ENCODE peak calls at places on chromosomes 2 and 18, in four cellular contexts. One of them, this sample, is unnamed.

GRCh38 chr2:12113364-12113763 is 366.9 kb downstream of the LPIN1 start:
- DNase-seq in mesothelial cell of epicardium: no peak
- DNase-seq in OCI-LY7: no peak
- DNase-seq in B cell: no peak
- DNase-seq in this sample: no peak

GRCh38 chr18:54532962-54533361 is 58.1 kb upstream of the DYNAP start:
- DNase-seq in mesothelial cell of epicardium: no peak
- DNase-seq in OCI-LY7: peak
- DNase-seq in B cell: no peak
- DNase-seq in this sample: no peak

GRCh38 chr2:221485500-221485870 is 86.6 kb downstream of the EPHA4 start:
- DNase-seq in mesothelial cell of epicardium: no peak
- DNase-seq in OCI-LY7: no peak
- DNase-seq in B cell: no peak
- DNase-seq in this sample: no peak

GRCh38 chr2:170887496-170888265 is 41.4 kb upstream of the GORASP2 start:
- DNase-seq in mesothelial cell of epicardium: no peak
- DNase-seq in OCI-LY7: no peak
- DNase-seq in B cell: no peak
- DNase-seq in this sample: no peak

GRCh38 chr2:10406016-10406415 is 42.1 kb downstream of the ODC1 start:
- DNase-seq in mesothelial cell of epicardium: no peak
- DNase-seq in OCI-LY7: no peak
- DNase-seq in B cell: no peak
- DNase-seq in this sample: no peak

GRCh38 chr2:28579606-28580005 is 83.7 kb downstream of the PLB1 start:
- DNase-seq in mesothelial cell of epicardium: no peak
- DNase-seq in OCI-LY7: no peak
- DNase-seq in B cell: no peak
- DNase-seq in this sample: no peak

GRCh38 chr2:119809329-119810038 is 49.8 kb downstream of the PTPN4 start:
- DNase-seq in mesothelial cell of epicardium: no peak
- DNase-seq in OCI-LY7: no peak
- DNase-seq in B cell: no peak
- DNase-seq in this sample: no peak

GRCh38 chr18:63850010-63850409 is 37.5 kb upstream of the SERPINB2 start:
- DNase-seq in mesothelial cell of epicardium: no peak
- DNase-seq in OCI-LY7: peak
- DNase-seq in B cell: no peak
- DNase-seq in this sample: peak

GRCh38 chr2:178478442-178479274 is at the start of gene FKBP7:
- DNase-seq in mesothelial cell of epicardium: peak
- DNase-seq in OCI-LY7: peak
- DNase-seq in B cell: peak
- DNase-seq in this sample: peak

GRCh38 chr2:193824474-193824873 is 1629.7 kb upstream of the TMEFF2 start:
- DNase-seq in mesothelial cell of epicardium: no peak
- DNase-seq in OCI-LY7: no peak
- DNase-seq in B cell: no peak
- DNase-seq in this sample: no peak

GRCh38 chr2:140895378-140895777 is 1235.4 kb downstream of the LRP1B start:
- DNase-seq in mesothelial cell of epicardium: no peak
- DNase-seq in OCI-LY7: no peak
- DNase-seq in B cell: no peak
- DNase-seq in this sample: no peak

GRCh38 chr2:72934683-72935610 is 17.6 kb downstream of the EMX1 start:
- DNase-seq in mesothelial cell of epicardium: no peak
- DNase-seq in OCI-LY7: peak
- DNase-seq in B cell: no peak
- DNase-seq in this sample: peak

GRCh38 chr2:8847400-8847799 is 10.0 kb upstream of the KIDINS220 start:
- DNase-seq in mesothelial cell of epicardium: no peak
- DNase-seq in OCI-LY7: no peak
- DNase-seq in B cell: no peak
- DNase-seq in this sample: no peak

GRCh38 chr18:2303517-2304238 is 267.6 kb downstream of the METTL4 start:
- DNase-seq in mesothelial cell of epicardium: no peak
- DNase-seq in OCI-LY7: no peak
- DNase-seq in B cell: no peak
- DNase-seq in this sample: no peak

GRCh38 chr18:76441002-76441667 is 53.9 kb downstream of the ZNF516 start:
- DNase-seq in mesothelial cell of epicardium: no peak
- DNase-seq in OCI-LY7: no peak
- DNase-seq in B cell: no peak
- DNase-seq in this sample: no peak

GRCh38 chr2:153963247-153963646 is 91.5 kb downstream of the GALNT13 start:
- DNase-seq in mesothelial cell of epicardium: no peak
- DNase-seq in OCI-LY7: no peak
- DNase-seq in B cell: no peak
- DNase-seq in this sample: no peak

GRCh38 chr2:43226955-43227829 is 786 bp upstream of the ZFP36L2 start:
- DNase-seq in mesothelial cell of epicardium: peak
- DNase-seq in OCI-LY7: peak
- DNase-seq in B cell: peak
- DNase-seq in this sample: peak

GRCh38 chr18:26965206-26965605 is 99.7 kb upstream of the AQP4 start:
- DNase-seq in mesothelial cell of epicardium: no peak
- DNase-seq in OCI-LY7: no peak
- DNase-seq in B cell: no peak
- DNase-seq in this sample: no peak

GRCh38 chr18:26960901-26961300 is 95.4 kb upstream of the AQP4 start:
- DNase-seq in mesothelial cell of epicardium: no peak
- DNase-seq in OCI-LY7: no peak
- DNase-seq in B cell: no peak
- DNase-seq in this sample: no peak

GRCh38 chr18:26961805-26962204 is 96.3 kb upstream of the AQP4 start:
- DNase-seq in mesothelial cell of epicardium: no peak
- DNase-seq in OCI-LY7: no peak
- DNase-seq in B cell: no peak
- DNase-seq in this sample: no peak

DNA sequence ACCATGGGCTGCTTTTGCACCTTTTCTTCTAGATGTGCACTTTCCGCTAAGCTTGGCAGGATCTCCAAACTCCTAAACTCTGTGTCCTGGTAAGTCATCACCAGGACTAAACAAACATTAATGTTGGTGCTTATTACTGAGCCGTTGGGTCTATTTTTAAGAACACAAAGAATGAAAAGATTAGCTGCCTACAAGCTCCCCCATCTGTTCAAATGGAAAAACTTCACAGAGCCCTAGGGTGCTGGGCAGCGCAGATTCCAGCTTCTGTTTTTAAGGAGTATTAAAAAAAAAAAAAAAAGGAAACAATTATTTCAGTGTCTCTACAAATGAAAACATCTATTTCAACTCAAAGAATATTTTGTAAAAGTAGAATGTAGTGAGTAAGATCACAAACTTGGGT is 97.8 kb upstream of the AQP4 start:
- DNase-seq in mesothelial cell of epicardium: no peak
- DNase-seq in OCI-LY7: no peak
- DNase-seq in B cell: no peak
- DNase-seq in this sample: no peak
- TF ChIP-seq CTCF in mesothelial cell of epicardium: no peak
- TF ChIP-seq CTCF in OCI-LY7: peak
- TF ChIP-seq CTCF in B cell: no peak
- TF ChIP-seq CTCF in this sample: no peak

GRCh38 chr2:52128081-52128480 is 1096.1 kb upstream of the NRXN1 start:
- DNase-seq in mesothelial cell of epicardium: no peak
- DNase-seq in OCI-LY7: no peak
- DNase-seq in B cell: no peak
- DNase-seq in this sample: no peak
- TF ChIP-seq CTCF in mesothelial cell of epicardium: no peak
- TF ChIP-seq CTCF in OCI-LY7: no peak
- TF ChIP-seq CTCF in B cell: no peak
- TF ChIP-seq CTCF in this sample: no peak

DNA sequence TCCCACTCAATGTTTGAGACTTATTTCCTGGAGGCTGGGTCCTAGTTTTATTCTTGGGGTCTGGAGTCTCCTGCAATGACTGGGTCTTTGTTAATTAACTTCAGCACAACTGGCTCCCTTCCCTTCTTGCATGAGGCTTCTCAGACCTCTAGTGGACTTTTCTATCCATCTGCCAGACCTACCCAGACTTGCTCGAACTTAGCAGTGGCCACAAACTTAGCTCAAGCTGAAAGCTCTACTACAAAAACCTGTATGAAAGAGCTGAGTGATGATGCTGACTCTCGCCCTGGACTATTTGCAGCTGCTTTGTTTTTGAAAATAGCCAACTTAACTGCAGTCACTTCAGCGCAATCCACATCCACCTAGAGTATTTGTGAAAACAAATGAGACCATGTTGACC is 10.8 kb upstream of the ANXA4 start:
- DNase-seq in mesothelial cell of epicardium: no peak
- DNase-seq in OCI-LY7: no peak
- DNase-seq in B cell: peak
- DNase-seq in this sample: no peak
- TF ChIP-seq CTCF in mesothelial cell of epicardium: no peak
- TF ChIP-seq CTCF in OCI-LY7: no peak
- TF ChIP-seq CTCF in B cell: no peak
- TF ChIP-seq CTCF in this sample: no peak

DNA sequence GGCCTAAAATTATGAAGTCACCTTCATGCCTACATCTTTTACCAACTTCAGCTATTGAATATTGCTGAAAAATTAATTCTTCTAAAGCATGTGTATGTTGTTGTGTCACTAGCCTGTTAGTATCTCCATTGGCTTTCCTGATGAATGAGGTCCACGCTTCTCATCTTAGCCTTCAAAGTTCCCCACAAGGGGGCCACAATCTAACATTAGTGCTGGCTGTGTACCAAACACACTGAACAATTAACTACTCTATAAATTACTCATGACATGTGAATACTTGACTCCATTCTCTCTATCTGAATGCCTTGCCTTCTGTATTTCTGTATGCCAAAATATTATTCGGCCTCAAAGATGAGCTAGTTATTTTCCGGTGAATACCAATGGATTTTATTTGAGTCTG is 208.7 kb upstream of the COL3A1 start:
- DNase-seq in mesothelial cell of epicardium: no peak
- DNase-seq in OCI-LY7: peak
- DNase-seq in B cell: no peak
- DNase-seq in this sample: peak
- TF ChIP-seq CTCF in mesothelial cell of epicardium: no peak
- TF ChIP-seq CTCF in OCI-LY7: peak
- TF ChIP-seq CTCF in B cell: no peak
- TF ChIP-seq CTCF in this sample: no peak

DNA sequence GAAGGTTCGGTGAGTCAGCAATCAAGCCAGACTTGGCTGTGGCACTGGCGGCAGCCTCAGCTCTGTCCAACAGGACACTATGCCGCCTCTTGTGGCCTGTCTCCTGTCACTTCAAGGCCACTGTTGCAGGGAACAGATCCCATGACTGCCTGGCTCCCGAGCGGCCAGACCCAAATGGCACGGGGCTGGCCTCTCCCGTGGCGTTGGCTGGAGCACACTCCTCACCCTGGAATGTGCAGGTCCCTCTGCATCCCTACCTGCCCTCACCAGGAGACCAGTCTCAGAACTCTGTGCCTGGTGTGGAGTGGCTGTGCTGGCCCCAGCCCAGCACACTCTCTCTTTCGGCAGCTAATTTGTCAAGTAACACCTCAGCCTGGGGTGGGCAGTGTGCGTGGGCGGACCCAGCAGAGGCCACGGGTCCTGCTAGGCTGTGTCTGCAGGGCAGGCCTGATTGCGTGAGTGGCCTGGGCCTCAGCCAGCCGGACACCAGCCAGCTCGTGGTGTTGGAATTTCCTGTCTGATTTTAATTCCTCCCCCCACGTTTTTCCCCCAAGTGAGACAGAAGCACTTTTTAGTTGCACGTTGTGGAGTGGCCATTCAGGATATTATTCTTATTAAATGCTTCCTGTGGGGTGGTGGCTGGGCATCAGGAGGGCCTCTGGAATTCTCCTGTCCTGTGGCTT is 179.3 kb downstream of the GLI2 start:
- DNase-seq in mesothelial cell of epicardium: no peak
- DNase-seq in OCI-LY7: no peak
- DNase-seq in B cell: no peak
- DNase-seq in this sample: no peak
- TF ChIP-seq CTCF in mesothelial cell of epicardium: no peak
- TF ChIP-seq CTCF in OCI-LY7: no peak
- TF ChIP-seq CTCF in B cell: no peak
- TF ChIP-seq CTCF in this sample: no peak